ENCODE peak calls at places on chromosomes 7 and 10, in four cellular contexts. One of them, this sample, is unnamed.

GRCh38 chr10:78937800-78938694 is 130.7 kb upstream of the ZMIZ1 start:
- DNase-seq in NCI-H2171 treated with DMSO at 0.1 percent for 48 hours: no peak
- DNase-seq in NCI-H2029: no peak
- DNase-seq in fibroblast of lung: no peak
- DNase-seq in this sample: no peak

GRCh38 chr10:59830601-59831259 is 75.6 kb downstream of the CCDC6 start:
- DNase-seq in fibroblast of lung: peak; percentile 70
- DNase-seq in NCI-H2171 treated with DMSO at 0.1 percent for 48 hours: peak; percentile 52
- DNase-seq in NCI-H2029: peak; percentile 13
- DNase-seq in this sample: no peak

GRCh38 chr7:128236924-128237586 is 4.0 kb upstream of the LEP start:
- DNase-seq in NCI-H2171 treated with DMSO at 0.1 percent for 48 hours: peak; percentile 54
- DNase-seq in NCI-H2029: peak; percentile 11
- DNase-seq in fibroblast of lung: peak; percentile 83
- DNase-seq in this sample: no peak

GRCh38 chr10:108836362-108836761 is 1086.9 kb downstream of the XPNPEP1 start:
- DNase-seq in fibroblast of lung: no peak
- DNase-seq in NCI-H2029: no peak
- DNase-seq in NCI-H2171 treated with DMSO at 0.1 percent for 48 hours: no peak
- DNase-seq in this sample: no peak

GRCh38 chr10:70740441-70741288 is 44.5 kb downstream of the TBATA start:
- DNase-seq in fibroblast of lung: no peak
- DNase-seq in NCI-H2171 treated with DMSO at 0.1 percent for 48 hours: no peak
- DNase-seq in NCI-H2029: no peak
- DNase-seq in this sample: no peak

GRCh38 chr10:32982293-32982709 is 24.3 kb upstream of the ITGB1 start:
- DNase-seq in NCI-H2171 treated with DMSO at 0.1 percent for 48 hours: no peak
- DNase-seq in fibroblast of lung: peak; percentile 87
- DNase-seq in NCI-H2029: no peak
- DNase-seq in this sample: no peak

GRCh38 chr7:102875700-102876192 is 37.1 kb upstream of the LRRC17 start:
- DNase-seq in NCI-H2171 treated with DMSO at 0.1 percent for 48 hours: no peak
- DNase-seq in fibroblast of lung: peak; percentile 95
- DNase-seq in NCI-H2029: no peak
- DNase-seq in this sample: no peak

GRCh38 chr7:24894670-24895221 is 85.2 kb downstream of the OSBPL3 start:
- DNase-seq in NCI-H2171 treated with DMSO at 0.1 percent for 48 hours: no peak
- DNase-seq in fibroblast of lung: no peak
- DNase-seq in NCI-H2029: no peak
- DNase-seq in this sample: no peak

GRCh38 chr10:101580486-101581399 is 7.3 kb downstream of the POLL start:
- DNase-seq in fibroblast of lung: no peak
- DNase-seq in NCI-H2029: no peak
- DNase-seq in NCI-H2171 treated with DMSO at 0.1 percent for 48 hours: peak; percentile 3
- DNase-seq in this sample: no peak

GRCh38 chr7:143967398-143967797 is 12.8 kb downstream of the OR2F1 start:
- DNase-seq in NCI-H2171 treated with DMSO at 0.1 percent for 48 hours: no peak
- DNase-seq in NCI-H2029: no peak
- DNase-seq in fibroblast of lung: no peak
- DNase-seq in this sample: no peak

GRCh38 chr7:83452256-83452655 is 196.7 kb downstream of the SEMA3E start:
- DNase-seq in NCI-H2029: no peak
- DNase-seq in fibroblast of lung: no peak
- DNase-seq in NCI-H2171 treated with DMSO at 0.1 percent for 48 hours: peak; percentile 98
- DNase-seq in this sample: no peak

GRCh38 chr7:45659496-45660139 is 85.5 kb downstream of the ADCY1 start:
- DNase-seq in NCI-H2171 treated with DMSO at 0.1 percent for 48 hours: no peak
- DNase-seq in fibroblast of lung: no peak
- DNase-seq in NCI-H2029: no peak
- DNase-seq in this sample: no peak

GRCh38 chr10:68572151-68572550 is 12.0 kb downstream of the TET1 start:
- DNase-seq in NCI-H2171 treated with DMSO at 0.1 percent for 48 hours: no peak
- DNase-seq in NCI-H2029: no peak
- DNase-seq in fibroblast of lung: peak; percentile 37
- DNase-seq in this sample: no peak

GRCh38 chr7:107372298-107372697 is 97.6 kb upstream of the GPR22 start:
- DNase-seq in NCI-H2029: no peak
- DNase-seq in NCI-H2171 treated with DMSO at 0.1 percent for 48 hours: no peak
- DNase-seq in fibroblast of lung: peak; percentile 67
- DNase-seq in this sample: no peak

GRCh38 chr7:94129443-94130140 is 125.4 kb upstream of the BET1 start:
- DNase-seq in NCI-H2171 treated with DMSO at 0.1 percent for 48 hours: peak; percentile 51
- DNase-seq in NCI-H2029: no peak
- DNase-seq in fibroblast of lung: peak; percentile 94
- DNase-seq in this sample: no peak

GRCh38 chr10:97362310-97363033 is 27.9 kb upstream of the FRAT2 start:
- DNase-seq in fibroblast of lung: no peak
- DNase-seq in NCI-H2029: no peak
- DNase-seq in NCI-H2171 treated with DMSO at 0.1 percent for 48 hours: no peak
- DNase-seq in this sample: no peak

GRCh38 chr7:108525327-108525984 is 479 bp downstream of the PNPLA8 start:
- DNase-seq in NCI-H2171 treated with DMSO at 0.1 percent for 48 hours: peak; percentile 93
- DNase-seq in fibroblast of lung: peak; percentile 89
- DNase-seq in NCI-H2029: no peak
- DNase-seq in this sample: no peak

GRCh38 chr10:97812696-97813095 is 36.9 kb upstream of the GOLGA7B start:
- DNase-seq in NCI-H2029: no peak
- DNase-seq in fibroblast of lung: no peak
- DNase-seq in NCI-H2171 treated with DMSO at 0.1 percent for 48 hours: no peak
- DNase-seq in this sample: no peak

GRCh38 chr10:10489086-10489485 is 528.6 kb upstream of the CELF2 start:
- DNase-seq in NCI-H2171 treated with DMSO at 0.1 percent for 48 hours: no peak
- DNase-seq in fibroblast of lung: no peak
- DNase-seq in NCI-H2029: no peak
- DNase-seq in this sample: no peak

GRCh38 chr7:34991938-34992840 is 45.1 kb downstream of the DPY19L1 start:
- DNase-seq in NCI-H2029: no peak
- DNase-seq in fibroblast of lung: peak; percentile 52
- DNase-seq in NCI-H2171 treated with DMSO at 0.1 percent for 48 hours: no peak
- DNase-seq in this sample: no peak

GRCh38 chr7:85041599-85042216 is 145.1 kb downstream of the SEMA3D start:
- DNase-seq in fibroblast of lung: peak; percentile 79
- DNase-seq in NCI-H2029: peak; percentile 34
- DNase-seq in NCI-H2171 treated with DMSO at 0.1 percent for 48 hours: peak; percentile 72
- DNase-seq in this sample: no peak

GRCh38 chr7:112452102-112452888 is 2.0 kb downstream of the IFRD1 start:
- DNase-seq in NCI-H2171 treated with DMSO at 0.1 percent for 48 hours: no peak
- DNase-seq in NCI-H2029: no peak
- DNase-seq in fibroblast of lung: peak; percentile 55
- DNase-seq in this sample: no peak

GRCh38 chr7:66847879-66848810 is 72.9 kb upstream of the TMEM248 start:
- DNase-seq in NCI-H2029: no peak
- DNase-seq in fibroblast of lung: peak; percentile 78
- DNase-seq in NCI-H2171 treated with DMSO at 0.1 percent for 48 hours: no peak
- DNase-seq in this sample: no peak

GRCh38 chr7:23712368-23713284 is 2.6 kb downstream of the STK31 start:
- DNase-seq in NCI-H2171 treated with DMSO at 0.1 percent for 48 hours: peak; percentile 69
- DNase-seq in fibroblast of lung: peak; percentile 83
- DNase-seq in NCI-H2029: peak; percentile 4
- DNase-seq in this sample: no peak

GRCh38 chr10:132632091-132632561 is 94.5 kb downstream of the INPP5A start:
- DNase-seq in NCI-H2171 treated with DMSO at 0.1 percent for 48 hours: no peak
- DNase-seq in NCI-H2029: no peak
- DNase-seq in fibroblast of lung: no peak
- DNase-seq in this sample: no peak

This sample was measured in esophagus squamous epithelium.